ENCODE peak calls at places on chromosomes 2 and 18, in five cellular contexts. A, O, U, N and W are unnamed samples.

GRCh38 chr18:33735428-33735827 is 157.4 kb downstream of the ASXL3 start:
- DNase-seq in A (no peak), O (no peak), U (no peak), N (no peak), W (no peak)

GRCh38 chr2:55063713-55064323 is 13.6 kb upstream of the RTN4 start:
- DNase-seq in A (no peak), O (no peak), U (no peak), N (no peak), W (no peak)

GRCh38 chr2:7891312-7891711 is 790.5 kb upstream of the ID2 start:
- DNase-seq in A (no peak), O (no peak), U (no peak), N (no peak), W (no peak)

GRCh38 chr2:238284802-238285515 is 3.5 kb downstream of the PER2 start:
- DNase-seq in A (peak), O (no peak), U (no peak), N (no peak), W (no peak)

GRCh38 chr2:134681201-134681600 is 37.6 kb downstream of the TMEM163 start:
- DNase-seq in A (no peak), O (no peak), U (no peak), N (no peak), W (no peak)

GRCh38 chr2:219124379-219125110 is 36.1 kb downstream of the NHEJ1 start:
- DNase-seq in A (no peak), O (peak), U (no peak), N (no peak), W (no peak)

GRCh38 chr18:13381907-13382682 is 163.5 kb downstream of the LDLRAD4 start:
- DNase-seq in A (peak), O (peak), U (no peak), N (no peak), W (no peak)

GRCh38 chr18:2572892-2573291 is 1.5 kb downstream of the NDC80 start:
- DNase-seq in A (no peak), O (peak), U (no peak), N (no peak), W (peak)

GRCh38 chr2:241702155-241702404 is 241 bp downstream of the ING5 start:
- DNase-seq in A (no peak), O (no peak), U (peak), N (peak), W (no peak)

GRCh38 chr18:26103579-26103978 is 13.2 kb upstream of the SS18 start:
- DNase-seq in A (no peak), O (peak), U (no peak), N (peak), W (peak)

GRCh38 chr2:55418512-55419235 is 982 bp downstream of the CCDC88A start:
- DNase-seq in A (no peak), O (no peak), U (no peak), N (no peak), W (peak)

GRCh38 chr18:27785815-27786537 is 391.0 kb downstream of the CDH2 start:
- DNase-seq in A (no peak), O (no peak), U (no peak), N (no peak), W (no peak)

DNA sequence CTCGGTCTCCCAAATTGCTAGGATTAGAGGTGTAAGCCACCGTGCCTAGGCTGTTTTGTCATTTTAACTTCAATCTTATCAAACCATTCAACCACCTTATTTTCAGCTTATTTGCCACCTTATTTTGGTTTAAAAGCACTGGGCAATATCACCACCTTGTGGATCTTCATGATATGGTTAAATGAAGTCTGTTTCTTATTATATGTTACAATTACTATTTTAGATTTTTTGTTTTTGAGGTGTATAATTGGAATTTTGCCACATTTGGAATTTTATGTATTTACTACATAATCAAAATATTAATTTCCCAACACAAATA is 43.8 kb upstream of the SCN9A start:
- DNase-seq in A (no peak), O (peak), U (peak), N (peak), W (peak)
- TF ChIP-seq CTCF in A (no peak), O (peak), U (peak), N (peak), W (peak)

DNA sequence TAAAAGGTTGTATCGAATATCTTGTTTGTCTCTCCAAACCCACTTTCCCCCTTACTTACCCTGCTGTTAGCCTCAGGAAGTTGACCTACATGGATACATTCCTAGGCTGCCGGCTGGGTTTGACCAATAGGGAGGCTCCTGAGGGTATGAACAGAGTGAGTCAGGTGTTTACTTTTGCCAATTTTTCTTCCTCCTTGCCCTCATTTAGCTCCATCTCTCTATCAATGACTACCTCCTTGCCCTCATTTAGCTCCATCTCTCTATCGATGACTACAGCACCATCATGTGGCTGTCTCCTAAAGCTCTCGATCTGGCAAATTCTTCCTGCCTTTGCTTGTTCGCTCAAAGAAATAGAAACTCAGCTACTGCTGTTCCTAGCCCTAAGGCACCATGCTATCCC is 571.9 kb upstream of the CRIM1 start:
- DNase-seq in A (no peak), O (peak), U (peak), N (peak), W (peak)
- TF ChIP-seq CTCF in A (no peak), O (peak), U (no peak), N (peak), W (no peak)

DNA sequence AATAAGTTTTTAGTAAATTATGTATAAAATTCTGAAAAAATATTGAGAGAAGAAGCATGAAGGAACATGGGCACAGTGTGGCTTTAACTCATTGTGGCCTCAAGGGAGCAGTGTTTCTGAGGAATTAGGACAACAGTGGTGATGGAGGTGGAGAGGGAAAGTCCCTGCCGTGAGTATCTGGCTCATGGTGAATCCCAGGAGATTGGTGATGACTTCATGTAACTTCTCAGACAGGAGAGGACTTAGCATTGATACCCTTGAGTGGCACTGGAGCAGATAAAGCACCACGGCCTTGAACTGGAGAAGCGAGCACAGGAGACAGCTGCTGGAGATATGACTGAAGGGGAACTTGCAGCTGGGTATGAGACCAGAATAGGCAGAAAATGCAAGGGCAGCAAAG is 35.0 kb upstream of the LRP1B start:
- DNase-seq in A (no peak), O (peak), U (peak), N (peak), W (peak)
- TF ChIP-seq CTCF in A (no peak), O (peak), U (no peak), N (peak), W (peak)

DNA sequence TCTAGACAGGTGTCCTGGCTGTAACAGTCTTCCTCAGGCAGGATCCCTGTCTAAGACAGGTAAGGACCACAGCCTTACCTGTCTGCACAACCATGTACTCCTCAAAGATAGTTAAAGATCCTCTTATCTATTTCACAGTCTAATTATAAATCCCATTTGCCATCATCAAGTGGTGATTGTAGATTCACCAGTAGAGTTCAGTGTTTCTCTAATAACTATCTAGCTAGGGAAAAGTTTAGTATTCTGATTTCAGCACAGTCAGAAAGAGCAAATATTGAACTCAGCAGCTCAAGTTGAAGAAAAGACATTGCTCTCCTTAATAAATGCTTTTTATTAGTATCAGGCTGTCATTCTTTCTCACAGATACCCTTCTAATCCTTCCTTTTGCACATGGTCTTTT is 1305.5 kb upstream of the NXPH2 start:
- DNase-seq in A (no peak), O (peak), U (no peak), N (peak), W (no peak)
- TF ChIP-seq CTCF in A (no peak), O (peak), U (no peak), N (peak), W (no peak)

DNA sequence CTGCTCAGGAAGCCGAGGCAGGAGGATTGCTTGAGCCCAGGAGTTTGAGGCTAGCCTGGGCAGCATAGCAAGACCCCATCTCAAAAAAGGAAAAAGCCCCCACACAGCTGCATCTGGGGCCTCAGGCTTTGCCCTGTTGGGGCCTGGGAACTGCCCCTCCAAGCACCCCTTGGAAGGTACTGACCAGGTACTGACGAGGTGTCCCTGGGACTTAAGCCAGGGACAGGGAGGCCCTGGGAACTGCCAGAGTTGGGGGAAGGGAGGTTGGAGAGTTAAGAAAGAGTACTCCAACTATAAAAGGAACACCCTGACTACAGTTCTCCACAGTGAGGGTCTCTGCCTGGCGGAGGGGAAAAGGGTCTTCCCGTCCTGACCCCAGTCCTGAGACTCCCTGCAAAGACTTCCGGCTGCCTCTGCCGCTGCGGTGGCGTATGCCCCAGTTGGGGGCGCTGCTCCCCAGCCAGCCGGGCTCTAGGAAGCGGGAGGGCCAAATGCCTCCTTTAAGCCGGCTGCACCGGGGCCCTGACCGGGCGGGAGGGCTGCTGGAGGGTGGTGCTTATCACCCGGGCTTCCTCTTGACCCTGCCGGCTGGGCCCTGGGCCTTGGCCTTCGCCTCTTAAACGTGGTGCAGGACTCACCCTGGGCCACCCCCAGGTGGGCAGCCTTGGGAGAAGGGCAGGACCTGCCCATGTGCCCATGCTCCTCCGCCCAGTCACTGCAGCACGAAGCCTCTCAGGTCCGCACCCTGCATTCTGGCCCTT is 12.8 kb downstream of the SLC30A3 start:
- DNase-seq in A (peak), O (peak), U (no peak), N (peak), W (peak)
- TF ChIP-seq CTCF in A (no peak), O (peak), U (no peak), N (peak), W (peak)